ENCODE peak calls at places on chromosomes 12 and 14, in four cellular contexts. B is transverse colon, P is SK-N-SH, L is spleen. W is an unnamed sample.

GRCh38 chr14:53306926-53307325 is 153.8 kb upstream of the DDHD1 start:
- DNase-seq in B (no peak), P (no peak), L (no peak), W (no peak)

GRCh38 chr14:99327458-99328250 is 55.7 kb upstream of the BCL11B start:
- DNase-seq in B (no peak), P (peak; percentile 6), L (peak; percentile 34), W (no peak)

GRCh38 chr12:7937867-7938506 is 2.0 kb upstream of the SLC2A3 start:
- DNase-seq in B (no peak), P (no peak), L (no peak), W (no peak)

GRCh38 chr12:90945070-90945649 is 9.8 kb downstream of the CCER1 start:
- DNase-seq in B (no peak), P (peak; percentile 20), L (no peak), W (no peak)

GRCh38 chr12:121532503-121533390 is 48.1 kb downstream of the KDM2B start:
- DNase-seq in B (no peak), P (no peak), L (no peak), W (no peak)

GRCh38 chr12:47811070-47811391 is 8.7 kb downstream of the HDAC7 start:
- DNase-seq in B (no peak), P (no peak), L (no peak), W (no peak)

GRCh38 chr14:29671034-29671433 is 256.6 kb downstream of the PRKD1 start:
- DNase-seq in B (no peak), P (no peak), L (no peak), W (no peak)

GRCh38 chr12:92431146-92431545 is 271.6 kb upstream of the PLEKHG7 start:
- DNase-seq in B (peak; percentile 32), P (no peak), L (peak; percentile 84), W (no peak)

GRCh38 chr12:95277139-95277538 is 59.5 kb downstream of the VEZT start:
- DNase-seq in B (no peak), P (no peak), L (no peak), W (no peak)

GRCh38 chr12:19411234-19412221 is 27.8 kb upstream of the AEBP2 start:
- DNase-seq in B (no peak), P (no peak), L (peak; percentile 18), W (no peak)

GRCh38 chr12:21992823-21993222 is 51.6 kb upstream of the ABCC9 start:
- DNase-seq in B (peak; percentile 35), P (no peak), L (no peak), W (no peak)

GRCh38 chr12:98355322-98355721 is 160.1 kb upstream of the TMPO start:
- DNase-seq in B (no peak), P (no peak), L (no peak), W (no peak)

GRCh38 chr12:49487605-49488004 is 51.2 kb upstream of the KCNH3 start:
- DNase-seq in B (no peak), P (no peak), L (no peak), W (no peak)

GRCh38 chr14:92675421-92675820 is 73.0 kb downstream of the LGMN start:
- DNase-seq in B (no peak), P (no peak), L (peak; percentile 66), W (no peak)

GRCh38 chr14:24292118-24292807 is 7.3 kb downstream of the DHRS1 start:
- DNase-seq in B (no peak), P (no peak), L (no peak), W (no peak)

GRCh38 chr12:43835656-43836454 is at the start of gene TMEM117:
- DNase-seq in B (peak; percentile 72), P (peak; percentile 86), L (peak; percentile 95), W (no peak)

GRCh38 chr12:65885312-65885711 is 61.0 kb downstream of the HMGA2 start:
- DNase-seq in B (no peak), P (no peak), L (no peak), W (no peak)

GRCh38 chr12:106138646-106139421 is at the start of gene NUAK1:
- DNase-seq in B (peak; percentile 45), P (peak; percentile 89), L (no peak), W (no peak)

DNA sequence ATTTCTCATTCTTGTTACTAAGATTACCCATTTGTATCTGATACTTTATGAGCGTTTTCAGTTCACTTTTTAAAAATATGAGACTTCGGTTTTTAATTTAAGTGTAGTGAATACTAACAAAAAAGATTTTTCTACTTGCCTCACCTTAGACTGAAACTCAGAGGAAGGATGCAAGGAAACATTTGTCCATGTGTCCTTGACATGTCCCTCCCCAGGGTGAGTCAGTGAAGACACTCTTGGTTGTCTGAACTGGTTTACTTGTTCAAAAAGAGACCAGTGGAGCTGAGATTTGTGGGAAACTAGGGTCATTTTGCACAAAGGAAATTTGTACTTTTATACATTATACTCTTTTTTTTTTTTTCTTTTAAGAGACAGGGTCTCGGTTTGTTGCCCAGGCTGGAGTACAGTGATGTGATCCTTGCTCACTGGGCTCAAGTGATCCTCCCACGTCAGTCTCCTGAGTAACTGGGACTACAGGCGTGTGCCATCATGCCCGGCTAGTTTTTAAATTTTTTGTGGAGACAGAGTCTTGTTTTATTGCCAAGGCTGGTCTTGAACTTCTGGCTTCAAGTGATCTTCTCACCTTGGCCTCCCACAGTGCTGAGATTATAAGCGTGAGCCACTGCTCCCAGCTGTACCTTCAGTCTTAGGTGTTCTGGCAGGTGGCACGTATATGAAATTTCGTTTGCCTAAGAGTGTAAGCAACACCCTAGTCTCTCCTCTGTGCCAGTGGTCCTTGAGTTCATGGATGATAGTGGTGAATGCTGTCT is 56.7 kb downstream of the PPFIBP1 start:
- DNase-seq in B (no peak), P (no peak), L (no peak), W (no peak)
- H3K4me1 ChIP-seq in B (no peaks in the 10 kb centered on the region), P (no peaks in the 10 kb centered on the region), L (peaks cover 10% of the 10 kb centered on the region), W (peaks cover 18% of the 10 kb centered on the region)

DNA sequence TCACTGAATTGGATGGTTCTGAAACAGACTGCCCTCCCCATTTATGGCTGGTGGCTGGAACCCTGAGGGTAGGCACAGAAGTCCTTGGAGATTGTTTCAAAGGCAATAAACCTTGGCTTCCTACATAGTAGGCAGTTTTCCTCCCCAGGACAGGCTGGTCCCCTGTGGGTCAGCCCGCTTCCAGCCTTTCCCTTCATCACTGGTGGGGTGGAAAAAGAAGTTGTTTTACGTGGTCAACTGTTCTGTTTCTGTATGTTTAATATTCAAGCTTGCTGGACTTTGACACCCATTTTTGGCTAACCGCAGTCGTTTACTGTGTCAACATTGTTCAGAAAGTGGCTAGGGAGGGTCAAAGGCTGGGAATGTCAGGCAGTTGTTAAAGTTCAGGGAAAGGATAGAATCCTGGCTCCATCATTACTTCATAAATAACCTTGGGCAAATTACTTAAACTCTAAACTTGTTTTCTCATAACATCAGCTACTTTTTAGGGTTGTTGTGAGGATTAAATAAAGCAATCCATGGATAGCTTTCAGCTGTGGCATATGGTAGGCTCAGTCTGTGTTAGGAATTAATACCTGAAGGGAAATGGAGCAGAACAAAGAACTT is 2.4 kb downstream of the KLHDC2 start:
- DNase-seq in B (peak; percentile 69), P (no peak), L (no peak), W (no peak)
- H3K4me3 ChIP-seq in B (no peak overlapping the region), P (peak overlapping the region; percentile 97), L (no peak overlapping the region), W (no peak overlapping the region)

GRCh38 chr14:75184447-75184846 is 8.0 kb upstream of the TMED10 start:
- DNase-seq in B (no peak), P (no peak), L (no peak), W (no peak)

GRCh38 chr14:75182820-75183219 is 6.4 kb upstream of the TMED10 start:
- DNase-seq in B (no peak), P (no peak), L (no peak), W (no peak)

GRCh38 chr14:75184039-75184438 is 7.6 kb upstream of the TMED10 start:
- DNase-seq in B (peak; percentile 62), P (no peak), L (no peak), W (no peak)

GRCh38 chr14:75183225-75183624 is 6.8 kb upstream of the TMED10 start:
- DNase-seq in B (no peak), P (no peak), L (no peak), W (no peak)

GRCh38 chr14:75181426-75182062 is 5.1 kb upstream of the TMED10 start:
- DNase-seq in B (no peak), P (no peak), L (no peak), W (no peak)
- H3K27ac ChIP-seq in B (no peak overlapping the region), P (no peak overlapping the region), L (no peak overlapping the region), W (no peak overlapping the region)

GRCh38 chr12:85530486-85530885 is 250.5 kb downstream of the ALX1 start:
- DNase-seq in B (peak; percentile 16), P (no peak), L (no peak), W (no peak)

GRCh38 chr12:85529896-85530295 is 249.9 kb downstream of the ALX1 start:
- DNase-seq in B (no peak), P (no peak), L (no peak), W (no peak)

GRCh38 chr12:85527192-85527591 is 247.2 kb downstream of the ALX1 start:
- DNase-seq in B (no peak), P (no peak), L (no peak), W (no peak)

GRCh38 chr12:85531345-85531744 is 251.3 kb downstream of the ALX1 start:
- DNase-seq in B (no peak), P (no peak), L (no peak), W (no peak)
- H3K4me1 ChIP-seq in B (no peaks in the 10 kb centered on the region), P (no peaks in the 10 kb centered on the region), L (no peaks in the 10 kb centered on the region), W (no peaks in the 10 kb centered on the region)

DNA sequence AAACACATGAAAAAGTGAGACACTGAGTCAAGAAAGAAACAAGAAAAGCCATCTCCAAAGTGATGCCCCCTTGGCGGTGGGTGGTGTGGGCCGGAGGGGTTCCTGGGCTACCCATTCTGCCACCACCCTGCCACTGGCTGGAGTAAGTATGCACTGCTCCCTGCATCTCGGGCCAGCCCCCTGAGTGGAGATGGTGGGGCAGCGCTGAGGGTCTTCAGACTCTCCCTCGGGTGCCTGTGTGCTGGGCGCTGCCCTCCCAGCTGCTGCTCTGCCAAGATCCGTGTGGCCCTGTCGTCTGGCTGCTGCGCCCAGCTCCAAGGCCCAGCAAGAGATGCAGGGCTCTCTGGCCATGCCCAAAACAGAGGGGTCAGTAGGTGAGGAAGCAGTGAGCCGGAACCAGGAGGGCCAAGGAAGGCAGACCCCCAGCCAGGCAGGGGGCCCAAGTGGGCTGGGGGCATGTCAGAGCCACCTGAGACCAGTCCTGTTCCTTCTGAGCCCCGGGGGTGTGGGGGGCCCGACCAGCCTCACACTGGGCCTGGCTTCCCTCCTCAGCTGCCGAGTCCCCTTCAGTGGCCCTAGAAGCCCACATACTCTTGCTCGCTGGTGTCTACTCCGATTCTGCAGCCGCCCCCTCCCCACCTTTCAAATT is 5.2 kb downstream of the GPR132 start:
- DNase-seq in B (no peak), P (no peak), L (peak; percentile 82), W (no peak)
- H3K4me3 ChIP-seq in B (no peak overlapping the region), P (no peak overlapping the region), L (no peak overlapping the region), W (no peak overlapping the region)

DNA sequence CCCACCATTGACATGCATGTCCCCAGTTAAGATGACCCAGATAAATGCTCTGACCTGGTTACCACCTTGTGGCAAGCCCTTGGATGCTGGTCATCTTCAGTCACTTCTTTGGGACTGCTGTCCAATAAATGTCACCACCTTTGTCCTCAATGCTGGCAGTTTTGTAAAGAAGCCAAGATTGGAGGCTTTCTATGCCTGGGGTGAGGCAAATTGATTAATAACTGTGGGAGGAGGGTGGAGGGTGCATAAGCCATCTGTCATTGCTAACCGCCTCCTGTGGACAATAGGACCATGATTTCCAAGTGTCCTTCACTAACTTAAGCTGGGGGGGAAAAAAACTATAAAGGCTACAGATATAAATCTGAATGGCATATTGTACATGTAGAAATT is 24.4 kb downstream of the ANKRD13A start:
- DNase-seq in B (no peak), P (peak; percentile 24), L (no peak), W (no peak)
- H3K27ac ChIP-seq in B (no peak overlapping the region), P (peak overlapping the region; percentile 71), L (no peak overlapping the region), W (no peak overlapping the region)

W was measured in RWPE2.